ENCODE peak calls at places on chromosome 19, in nine cellular contexts. G is neural progenitor cell; U is BE2C; Q is A549; V is CD4-positive, alpha-beta T cell; E is dorsolateral prefrontal cortex; C is prostate gland; O is Peyer's patch; N is lower leg skin. I is an unnamed sample.
A peak's percentile ranks its signal among the peaks of the same experiment; 100 is the strongest.

GRCh38 chr19:778910-779653 is 18.2 kb upstream of the PTBP1 start:
- DNase-seq in V (no peak), U (no peak), C (peak; percentile 63), E (no peak), O (peak; percentile 63), G (no peak), N (peak; percentile 94), Q (peak; percentile 92), I (no peak)

GRCh38 chr19:46784262-46785053 is 3.9 kb downstream of the SLC1A5 start:
- DNase-seq in C (peak; percentile 88), O (peak; percentile 86), V (no peak), U (peak; percentile 83), E (no peak), G (peak; percentile 74), Q (peak; percentile 97), N (peak; percentile 96), I (peak; percentile 60)

GRCh38 chr19:33493401-33494275 is 28.0 kb downstream of the PEPD start:
- DNase-seq in Q (no peak), G (no peak), N (no peak), E (no peak), V (no peak), C (no peak), U (peak; percentile 47), O (no peak), I (no peak)

GRCh38 chr19:47582320-47582909 is 9.5 kb upstream of the ZNF541 start:
- DNase-seq in O (no peak), V (no peak), G (no peak), C (no peak), U (no peak), Q (no peak), E (no peak), N (no peak), I (no peak)

GRCh38 chr19:57708641-57709354 is at the start of gene ZNF154:
- DNase-seq in N (peak; percentile 72), U (no peak), C (peak; percentile 30), V (peak; percentile 10), E (no peak), Q (no peak), O (peak; percentile 73), G (peak; percentile 94), I (no peak)

GRCh38 chr19:50817941-50818858 is 5.4 kb downstream of the KLK1 start:
- DNase-seq in Q (peak; percentile 67), V (peak; percentile 9), N (no peak), E (no peak), O (peak; percentile 90), U (peak; percentile 95), G (peak; percentile 92), C (peak; percentile 59), I (no peak)

GRCh38 chr19:5150902-5151741 is 182.2 kb downstream of the KDM4B start:
- DNase-seq in C (no peak), U (peak; percentile 20), N (peak; percentile 84), O (peak; percentile 43), G (no peak), Q (no peak), E (no peak), V (no peak), I (no peak)

GRCh38 chr19:32555786-32556185 is 25.2 kb upstream of the PDCD5 start:
- DNase-seq in V (no peak), O (no peak), N (no peak), G (no peak), Q (no peak), C (no peak), U (no peak), E (no peak), I (no peak)

GRCh38 chr19:54415208-54415900 is at the start of gene TTYH1:
- DNase-seq in G (peak; percentile 78), E (peak; percentile 61), Q (no peak), O (no peak), U (no peak), V (no peak), C (no peak), N (no peak), I (peak; percentile 25)

GRCh38 chr19:47447470-47448359 is 24.0 kb downstream of the SLC8A2 start:
- DNase-seq in N (no peak), U (peak; percentile 99), C (no peak), V (peak; percentile 33), O (no peak), G (peak; percentile 94), E (peak; percentile 38), Q (peak; percentile 92), I (no peak)

GRCh38 chr19:57434386-57435061 is 601 bp upstream of the ZNF749 start:
- DNase-seq in Q (no peak), V (no peak), E (no peak), N (no peak), C (no peak), O (no peak), G (peak; percentile 13), U (no peak), I (no peak)

GRCh38 chr19:2491130-2491801 is 15.3 kb downstream of the GADD45B start:
- DNase-seq in V (no peak), E (no peak), G (no peak), C (peak; percentile 70), O (peak; percentile 93), Q (peak; percentile 81), U (peak; percentile 46), N (peak; percentile 93), I (no peak)

GRCh38 chr19:56637976-56638555 is 4.9 kb upstream of the SMIM17 start:
- DNase-seq in Q (peak; percentile 62), E (peak; percentile 47), C (peak; percentile 66), G (peak; percentile 95), V (no peak), N (peak; percentile 81), U (peak; percentile 24), O (no peak), I (no peak)

GRCh38 chr19:19214892-19215291 is 3.1 kb downstream of the NCAN start:
- DNase-seq in G (peak; percentile 87), O (no peak), U (no peak), C (no peak), Q (no peak), E (no peak), N (no peak), V (peak; percentile 11), I (no peak)

GRCh38 chr19:44869728-44870470 is 21.2 kb upstream of the TOMM40 start:
- DNase-seq in E (no peak), N (no peak), C (no peak), G (no peak), O (peak; percentile 60), Q (no peak), U (no peak), V (no peak), I (no peak)

DNA sequence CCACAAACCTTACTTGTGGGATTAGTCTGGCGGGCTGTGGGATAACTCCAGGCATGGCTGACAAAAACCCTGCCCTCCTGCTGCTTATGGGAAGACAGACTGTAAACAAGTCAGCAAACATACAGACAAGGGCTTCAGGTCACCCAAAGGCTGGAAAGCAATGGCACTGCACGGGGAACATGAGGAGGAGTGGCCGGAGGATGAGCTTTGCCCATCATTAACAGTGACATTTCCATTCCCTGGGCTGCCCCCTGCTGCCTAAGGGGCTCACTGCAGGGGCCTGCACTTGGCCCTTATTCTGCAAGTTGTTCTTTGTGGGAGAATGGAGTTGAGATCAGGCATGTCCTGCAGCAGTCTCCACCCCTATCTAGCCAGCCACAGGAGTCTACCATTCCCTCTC is 91.3 kb downstream of the UQCRFS1 start:
- DNase-seq in V (no peak), E (no peak), Q (peak; percentile 31), C (no peak), U (no peak), G (peak; percentile 39), N (no peak), O (no peak), I (no peak)
- TF ChIP-seq CTCF in V (no peak), E (peak; percentile 26), Q (peak; percentile 9), C (no peak), U (peak; percentile 17), G (peak; percentile 59), N (no peak), O (no peak), I (no peak)

GRCh38 chr19:12837225-12837624 is 1.1 kb upstream of the MAST1 start:
- DNase-seq in O (no peak), C (no peak), Q (no peak), G (no peak), U (no peak), N (no peak), V (no peak), E (no peak), I (no peak)

GRCh38 chr19:12838893-12839656 is 760 bp downstream of the MAST1 start:
- DNase-seq in E (no peak), V (no peak), U (peak; percentile 47), G (peak; percentile 23), C (no peak), Q (no peak), O (no peak), N (no peak), I (no peak)

GRCh38 chr19:12836529-12836863 is 1.8 kb upstream of the MAST1 start:
- DNase-seq in V (no peak), O (no peak), G (no peak), Q (no peak), U (no peak), N (no peak), E (no peak), C (no peak), I (no peak)

GRCh38 chr19:12840091-12841079 is 2.1 kb downstream of the MAST1 start:
- DNase-seq in V (no peak), E (no peak), Q (peak; percentile 80), N (no peak), G (peak; percentile 98), U (peak; percentile 98), O (peak; percentile 70), C (peak; percentile 46), I (no peak)

GRCh38 chr19:12838182-12838890 is at the start of gene MAST1:
- DNase-seq in U (peak; percentile 85), V (no peak), G (peak; percentile 91), C (no peak), N (no peak), E (peak; percentile 42), Q (peak; percentile 46), O (peak; percentile 56), I (peak; percentile 69)
- TF ChIP-seq CTCF in U (peak; percentile 28), V (no peak), G (peak; percentile 66), C (peak; percentile 36), N (no peak), E (peak; percentile 53), Q (peak; percentile 69), O (no peak), I (peak; percentile 47)

DNA sequence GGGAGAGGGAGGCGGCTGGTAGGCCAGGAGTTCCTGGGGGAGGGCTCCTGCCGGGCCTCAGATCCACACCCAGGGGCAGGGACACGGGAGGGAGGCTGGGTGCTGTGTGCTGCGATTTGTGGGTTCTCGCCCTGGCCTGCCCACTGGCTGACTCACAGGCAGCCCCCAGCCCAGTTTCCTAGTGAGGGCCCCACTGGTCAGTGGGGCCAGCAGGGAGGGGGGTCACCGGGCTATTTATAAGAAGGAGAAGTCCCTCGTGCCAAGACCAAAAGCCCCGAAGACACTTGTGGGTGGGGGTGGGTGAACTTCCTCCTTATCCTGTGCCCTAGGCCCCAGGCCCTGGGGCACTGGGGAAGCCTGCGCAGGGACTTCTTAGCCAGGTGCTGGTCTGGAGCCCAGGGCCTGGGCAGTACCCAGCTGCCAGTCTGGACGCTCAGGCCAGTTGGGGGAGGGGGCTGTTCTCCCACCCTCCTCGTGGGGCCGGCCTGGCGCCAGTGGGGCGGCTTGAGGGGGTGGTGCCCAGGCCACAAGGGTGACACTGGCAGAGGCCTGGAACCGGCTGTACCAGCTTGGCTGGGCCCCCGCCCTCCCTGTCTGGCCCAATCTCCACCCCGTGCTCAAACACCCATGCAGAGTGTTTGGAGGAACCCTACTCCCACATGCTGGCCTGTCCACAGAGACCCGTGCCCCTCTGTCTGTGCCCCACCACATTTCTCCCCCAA is 5.0 kb upstream of the JUNB start:
- DNase-seq in O (peak; percentile 82), G (no peak), V (no peak), E (no peak), C (peak; percentile 90), N (peak; percentile 95), Q (peak; percentile 31), U (no peak), I (no peak)
- TF ChIP-seq CTCF in O (no peak), G (no peak), V (no peak), E (no peak), C (peak; percentile 2), N (no peak), Q (no peak), U (no peak), I (no peak)

GRCh38 chr19:6501740-6502648 is at the start of gene TUBB4A:
- DNase-seq in G (peak; percentile 56), O (peak; percentile 67), U (peak; percentile 29), N (no peak), Q (no peak), E (peak; percentile 84), C (no peak), V (no peak), I (peak; percentile 96)
- TF ChIP-seq CTCF in G (peak; percentile 22), O (no peak), U (no peak), N (no peak), Q (no peak), E (no peak), C (no peak), V (peak; percentile 9), I (no peak)

I was measured in D721Med.